ENCODE peak calls at places on chromosomes 2 and 18, in nine cellular contexts. W, J, V, N, C, L, S, I and R are unnamed samples.
A peak's percentile ranks its signal among the peaks of the same experiment; 100 is the strongest.

GRCh38 chr2:73212448-73213176 is 1.4 kb upstream of the SMYD5 start:
- DNase-seq in S (peak; percentile 55), I (peak; percentile 82), C (peak; percentile 59), L (peak; percentile 74), J (peak; percentile 53), N (peak; percentile 86), W (peak; percentile 54), V (peak; percentile 71), R (peak; percentile 90)

GRCh38 chr2:173119069-173119807 is 43.6 kb downstream of the MAP3K20 start:
- DNase-seq in N (no peak), V (no peak), C (no peak), L (no peak), W (no peak), I (no peak), J (no peak), S (no peak), R (no peak)

GRCh38 chr2:148519013-148519412 is 125.5 kb upstream of the EPC2 start:
- DNase-seq in N (no peak), J (no peak), S (no peak), L (no peak), W (no peak), V (no peak), C (peak; percentile 42), I (no peak), R (no peak)

GRCh38 chr18:27599202-27599829 is 414.2 kb upstream of the CHST9 start:
- DNase-seq in W (peak; percentile 14), I (peak; percentile 33), N (peak; percentile 36), C (peak; percentile 52), L (peak; percentile 56), S (peak; percentile 51), J (no peak), V (no peak), R (no peak)

GRCh38 chr2:26011990-26012856 is 21.7 kb upstream of the RAB10 start:
- DNase-seq in C (no peak), N (no peak), I (no peak), J (no peak), S (no peak), W (no peak), V (no peak), L (no peak), R (no peak)

GRCh38 chr2:120986898-120987650 is 251.4 kb downstream of the GLI2 start:
- DNase-seq in W (no peak), S (no peak), J (no peak), I (no peak), V (no peak), L (no peak), N (no peak), C (no peak), R (no peak)

GRCh38 chr2:120787512-120788348 is 52.1 kb downstream of the GLI2 start:
- DNase-seq in L (no peak), N (no peak), S (no peak), I (no peak), W (no peak), J (no peak), V (no peak), C (no peak), R (no peak)

GRCh38 chr2:20378891-20379519 is 28.4 kb upstream of the PUM2 start:
- DNase-seq in C (peak; percentile 61), W (no peak), L (no peak), J (no peak), N (peak; percentile 20), S (peak; percentile 81), I (no peak), V (no peak), R (peak; percentile 86)

GRCh38 chr2:229454934-229455631 is 184.0 kb upstream of the PID1 start:
- DNase-seq in L (no peak), V (no peak), N (no peak), I (no peak), W (no peak), S (no peak), J (no peak), C (no peak), R (no peak)

GRCh38 chr18:79912409-79912991 is 39.0 kb downstream of the SLC66A2 start:
- DNase-seq in I (peak; percentile 54), N (peak; percentile 39), S (peak; percentile 32), W (no peak), V (no peak), L (no peak), C (no peak), J (no peak), R (no peak)

GRCh38 chr2:128369126-128369555 is 50.5 kb upstream of the HS6ST1 start:
- DNase-seq in N (no peak), W (no peak), L (no peak), I (no peak), V (no peak), C (peak; percentile 9), J (no peak), S (no peak), R (no peak)

GRCh38 chr2:211690736-211691135 is 847.9 kb downstream of the ERBB4 start:
- DNase-seq in J (no peak), V (no peak), N (no peak), S (no peak), C (no peak), I (no peak), W (no peak), L (no peak), R (no peak)

GRCh38 chr2:42567806-42568429 is 514 bp upstream of the MTA3 start:
- DNase-seq in L (no peak), S (peak; percentile 15), C (no peak), V (no peak), I (peak; percentile 8), W (no peak), N (peak; percentile 15), J (peak; percentile 12), R (peak; percentile 85)

GRCh38 chr2:128290356-128290755 is 28.3 kb downstream of the HS6ST1 start:
- DNase-seq in J (no peak), W (no peak), N (no peak), V (no peak), S (no peak), C (no peak), I (no peak), L (no peak), R (no peak)

GRCh38 chr2:191152841-191153240 is 2.0 kb upstream of the STAT4 start:
- DNase-seq in J (no peak), C (no peak), V (no peak), N (peak; percentile 39), S (no peak), L (no peak), W (no peak), I (peak; percentile 39), R (no peak)

GRCh38 chr2:148253716-148254115 is 232.8 kb downstream of the MBD5 start:
- DNase-seq in C (peak; percentile 14), S (no peak), J (no peak), L (no peak), I (no peak), W (no peak), N (no peak), V (no peak), R (no peak)

GRCh38 chr2:121284424-121285076 is 452 bp downstream of the TFCP2L1 start:
- DNase-seq in N (no peak), J (no peak), I (no peak), S (no peak), L (no peak), C (peak; percentile 32), V (no peak), W (no peak), R (no peak)

GRCh38 chr2:195535911-195536522 is 121.0 kb upstream of the SLC39A10 start:
- DNase-seq in C (no peak), W (peak; percentile 48), L (peak; percentile 94), V (peak; percentile 54), S (peak; percentile 36), J (peak; percentile 82), I (peak; percentile 82), N (peak; percentile 88), R (no peak)

GRCh38 chr2:37415128-37415817 is 70.8 kb downstream of the QPCT start:
- DNase-seq in C (peak; percentile 70), V (no peak), S (no peak), L (peak; percentile 9), N (peak; percentile 14), W (no peak), J (no peak), I (no peak), R (no peak)

GRCh38 chr2:35978218-35978617 is 377.4 kb upstream of the CRIM1 start:
- DNase-seq in S (no peak), L (no peak), J (no peak), N (no peak), V (no peak), I (no peak), C (no peak), W (no peak), R (no peak)

GRCh38 chr2:793236-793635 is 116.0 kb upstream of the TMEM18 start:
- DNase-seq in V (no peak), S (no peak), J (no peak), I (no peak), C (no peak), N (no peak), W (no peak), L (no peak), R (no peak)

GRCh38 chr2:97726311-97727064 is 13.1 kb downstream of the ZAP70 start:
- DNase-seq in S (no peak), L (no peak), J (no peak), C (no peak), W (no peak), N (no peak), I (no peak), V (no peak), R (no peak)

GRCh38 chr2:227186751-227187150 is 22.3 kb downstream of the COL4A3 start:
- DNase-seq in W (no peak), C (no peak), J (no peak), V (no peak), I (no peak), N (no peak), L (no peak), S (no peak), R (no peak)

GRCh38 chr2:229245013-229245412 is 26.1 kb downstream of the PID1 start:
- DNase-seq in C (no peak), S (no peak), I (no peak), L (no peak), N (no peak), J (no peak), W (no peak), V (no peak), R (no peak)